ENCODE peak calls at places on chromosomes 5 and 9, in eight cellular contexts. P is Peyer's patch, J is cardiac muscle cell, K is HCT116, A is body of pancreas, T is tibial artery, Q is ascending aorta, S is OCI-LY7. Y is an unnamed sample.
A peak's percentile ranks its signal among the peaks of the same experiment; 100 is the strongest.

GRCh38 chr9:130461218-130461630 is 16.5 kb downstream of the ASS1 start:
- DNase-seq in J (peak; percentile 78), A (peak; percentile 71), K (no peak), P (peak; percentile 80), Q (no peak), S (peak; percentile 66), T (no peak), Y (no peak)

GRCh38 chr9:108991479-108991878 is 21.8 kb downstream of the CTNNAL1 start:
- DNase-seq in P (no peak), K (no peak), T (no peak), S (no peak), J (no peak), Q (no peak), A (peak; percentile 54), Y (no peak)

GRCh38 chr5:8828596-8829321 is 717.1 kb downstream of the SEMA5A start:
- DNase-seq in S (no peak), P (no peak), A (no peak), K (no peak), Q (no peak), T (no peak), J (no peak), Y (no peak)

GRCh38 chr5:88952344-88952743 is 69.4 kb upstream of the MEF2C start:
- DNase-seq in T (no peak), A (no peak), P (no peak), K (peak; percentile 1), S (peak; percentile 4), J (peak; percentile 80), Q (no peak), Y (peak; percentile 18)

GRCh38 chr9:21102311-21102710 is 24.6 kb upstream of the IFNB1 start:
- DNase-seq in Q (no peak), P (no peak), T (no peak), A (no peak), S (no peak), K (no peak), J (no peak), Y (no peak)

GRCh38 chr5:10672285-10673044 is 88.6 kb downstream of the DAP start:
- DNase-seq in T (no peak), J (no peak), Q (no peak), A (no peak), P (no peak), K (no peak), S (no peak), Y (no peak)

GRCh38 chr9:127183814-127184582 is 61.6 kb upstream of the ANGPTL2 start:
- DNase-seq in Q (peak; percentile 84), K (no peak), S (no peak), A (no peak), J (no peak), T (peak; percentile 81), P (peak; percentile 58), Y (no peak)

GRCh38 chr5:82364497-82364896 is 86.3 kb upstream of the RPS23 start:
- DNase-seq in T (no peak), A (no peak), K (no peak), Q (no peak), S (no peak), P (no peak), J (peak; percentile 44), Y (no peak)

GRCh38 chr5:37721447-37721871 is 118.4 kb downstream of the GDNF start:
- DNase-seq in T (no peak), K (no peak), J (no peak), S (no peak), Q (no peak), P (no peak), A (no peak), Y (no peak)

GRCh38 chr9:127192744-127193143 is 70.3 kb upstream of the ANGPTL2 start:
- DNase-seq in Q (no peak), A (no peak), P (no peak), T (no peak), J (no peak), S (no peak), K (no peak), Y (no peak)

GRCh38 chr5:142654578-142655042 is 31.3 kb downstream of the FGF1 start:
- DNase-seq in Q (peak; percentile 53), S (no peak), P (no peak), K (no peak), A (no peak), J (no peak), T (no peak), Y (no peak)

GRCh38 chr9:22079873-22080341 is 70.8 kb upstream of the CDKN2B start:
- DNase-seq in T (peak; percentile 70), P (peak; percentile 51), Q (no peak), A (peak; percentile 11), K (no peak), S (no peak), J (no peak), Y (peak; percentile 43)

DNA sequence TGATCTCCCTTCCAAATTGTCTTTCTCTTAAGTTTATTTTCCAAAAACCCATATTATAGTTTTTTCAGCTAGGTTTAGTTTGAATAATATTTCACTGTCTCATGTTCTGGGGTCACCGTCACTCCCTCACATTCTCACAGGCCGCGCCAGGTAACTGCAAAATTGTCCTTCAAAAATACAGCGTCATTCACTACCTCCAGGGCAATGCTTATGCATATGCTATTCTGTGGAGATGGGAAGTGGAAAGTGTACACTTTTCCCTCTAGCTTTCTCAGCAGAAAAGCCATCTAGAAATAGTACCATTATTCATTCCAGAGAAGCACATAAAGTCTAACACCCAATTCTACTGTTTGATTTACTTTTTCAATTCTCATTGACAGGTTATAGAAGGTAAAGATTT is 919 bp downstream of the NUDT12 start:
- DNase-seq in A (peak; percentile 24), J (no peak), K (no peak), T (no peak), Q (no peak), S (no peak), P (no peak), Y (no peak)
- H3K27ac ChIP-seq in A (peak overlapping the region; percentile 83), J (peak overlapping the region; percentile 87), K (peak overlapping the region; percentile 95), T (peak overlapping the region; percentile 80), Q (peak overlapping the region; percentile 77), S (no peak overlapping the region), P (no peak overlapping the region), Y (no peak overlapping the region)

DNA sequence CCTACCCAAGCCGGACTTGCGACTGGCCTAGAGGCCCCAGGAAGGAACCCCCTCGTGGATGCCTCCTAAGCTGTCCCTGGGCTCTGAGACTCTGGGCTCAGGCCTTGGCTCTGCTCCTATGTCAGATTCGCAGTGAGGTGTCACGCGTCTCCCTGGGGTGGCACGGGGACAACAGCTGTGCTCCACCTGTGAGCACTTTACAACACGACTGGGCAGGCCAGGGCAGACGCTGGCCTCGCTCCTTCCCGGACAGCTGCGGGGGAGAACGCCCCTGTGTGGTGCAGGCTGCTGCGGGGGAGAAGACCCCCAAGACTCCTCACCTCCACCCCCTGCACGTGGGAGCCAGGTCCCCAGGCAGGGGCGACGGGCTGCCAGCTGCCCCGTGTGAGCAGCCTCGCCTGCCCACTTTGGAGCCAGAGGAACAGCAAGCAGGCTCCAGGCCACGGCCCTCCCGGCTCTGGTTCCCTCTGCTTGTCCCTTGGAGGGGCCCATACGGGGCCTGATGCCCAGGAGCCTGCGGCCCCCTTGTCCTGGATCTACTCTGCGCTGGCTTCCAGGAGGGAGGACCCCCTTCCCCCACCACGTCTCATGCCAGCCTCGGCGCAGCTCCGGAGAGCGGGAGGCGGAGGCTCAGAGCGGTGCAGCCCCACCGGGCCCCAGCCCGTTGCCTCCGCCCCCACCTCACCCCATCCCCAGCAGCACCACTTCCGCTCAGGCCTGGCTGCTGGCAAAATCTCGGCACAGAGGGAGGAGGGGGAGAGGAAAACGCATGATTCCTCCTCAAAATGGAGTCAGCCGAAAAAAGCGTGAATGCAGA is 36.0 kb downstream of the SARDH start:
- DNase-seq in K (no peak), S (peak; percentile 88), Q (no peak), T (no peak), P (peak; percentile 69), J (no peak), A (peak; percentile 3), Y (no peak)
- H3K4me3 ChIP-seq in K (no peak overlapping the region), S (peak overlapping the region; percentile 73), Q (no peak overlapping the region), T (peak overlapping the region; percentile 15), P (peak overlapping the region; percentile 32), J (no peak overlapping the region), A (no peak overlapping the region), Y (no peak overlapping the region)

GRCh38 chr5:55993013-55993412 is 1.8 kb downstream of the IL6ST start:
- DNase-seq in A (no peak), K (no peak), J (peak; percentile 23), P (no peak), T (no peak), S (no peak), Q (no peak), Y (no peak)

GRCh38 chr5:55989860-55990259 is 4.9 kb downstream of the IL6ST start:
- DNase-seq in J (no peak), A (no peak), S (no peak), T (no peak), Q (no peak), P (no peak), K (no peak), Y (no peak)

GRCh38 chr5:55993628-55994501 is 898 bp downstream of the IL6ST start:
- DNase-seq in J (no peak), T (no peak), K (no peak), Q (no peak), A (no peak), S (peak; percentile 35), P (no peak), Y (no peak)

GRCh38 chr5:55994502-55994997 is at the start of gene IL6ST:
- DNase-seq in Q (peak; percentile 83), S (no peak), P (peak; percentile 75), K (no peak), A (no peak), T (no peak), J (peak; percentile 83), Y (peak; percentile 71)

GRCh38 chr5:55991768-55992486 is 2.8 kb downstream of the IL6ST start:
- DNase-seq in J (no peak), Q (no peak), S (no peak), K (no peak), T (no peak), P (no peak), A (no peak), Y (no peak)
- TF ChIP-seq CTCF in J (no peak), Q (no peak), S (no peak), K (no peak), T (no peak), P (no peak), A (no peak), Y (no peak)

DNA sequence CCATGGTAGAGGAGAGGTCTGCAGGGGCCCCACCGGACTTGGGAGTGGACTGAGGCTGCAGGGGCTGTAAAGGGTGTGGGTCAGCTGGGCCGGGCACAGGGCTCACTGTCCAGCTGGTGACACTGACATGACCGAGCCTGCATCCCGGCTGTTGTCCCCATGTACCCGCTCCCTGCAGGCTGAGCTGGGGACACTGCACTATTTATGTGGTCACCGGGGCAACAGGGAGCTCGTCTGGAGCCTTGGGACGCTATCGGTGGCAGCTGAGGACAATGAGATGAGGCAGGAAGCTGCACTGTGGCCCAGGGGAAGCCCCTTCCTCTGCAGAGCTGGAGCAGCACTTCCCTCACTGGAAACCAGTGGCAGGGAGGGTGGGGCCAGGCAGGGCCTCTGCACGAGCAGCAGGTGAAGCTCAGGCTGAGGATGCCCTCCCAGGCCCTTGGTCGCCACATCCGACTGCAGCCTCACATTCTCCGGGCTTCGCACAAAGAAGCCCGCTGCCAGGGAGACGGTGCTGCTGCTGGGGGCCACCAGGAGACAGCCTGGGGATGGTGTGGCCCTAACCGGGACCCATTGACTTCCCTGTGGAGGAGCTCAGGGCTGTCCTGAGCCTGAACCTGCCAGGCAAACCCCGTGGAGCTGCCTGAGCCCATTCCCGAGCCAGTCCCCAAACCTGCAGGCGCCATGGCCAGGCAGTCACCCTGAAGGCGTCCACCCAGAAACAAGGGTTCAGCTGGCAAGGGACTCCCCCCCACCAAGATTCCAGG is 26.4 kb downstream of the ZDHHC11B start:
- DNase-seq in P (peak; percentile 66), K (no peak), A (peak; percentile 38), T (no peak), S (no peak), J (peak; percentile 20), Q (peak; percentile 63), Y (no peak)
- H3K27ac ChIP-seq in P (peak overlapping the region; percentile 68), K (no peak overlapping the region), A (no peak overlapping the region), T (no peak overlapping the region), S (no peak overlapping the region), J (no peak overlapping the region), Q (no peak overlapping the region), Y (no peak overlapping the region)

GRCh38 chr5:61904730-61905129 is 401.3 kb upstream of the KIF2A start:
- DNase-seq in S (no peak), J (no peak), Q (no peak), K (no peak), P (no peak), A (no peak), T (no peak), Y (no peak)
- H3K4me3 ChIP-seq in S (no peak overlapping the region), J (no peak overlapping the region), Q (no peak overlapping the region), K (no peak overlapping the region), P (no peak overlapping the region), A (no peak overlapping the region), T (no peak overlapping the region), Y (no peak overlapping the region)